ENCODE peak calls at places on chromosomes 7 and 10, in ten cellular contexts. One of them, this sample, is unnamed.

GRCh38 chr10:133260895-133261725 is 15.6 kb downstream of the ADAM8 start:
- DNase-seq in sigmoid colon: peak
- DNase-seq in choroid plexus epithelial cell: peak
- DNase-seq in cardiac fibroblast: peak
- DNase-seq in tibial artery: peak
- DNase-seq in left ventricle myocardium inferior: peak
- DNase-seq in mammary epithelial cell: no peak
- DNase-seq in A549: peak
- DNase-seq in endodermal cell: peak
- DNase-seq in brain microvascular endothelial cell: no peak
- DNase-seq in this sample: peak

GRCh38 chr10:71136036-71136690 is 76.2 kb upstream of the UNC5B start:
- DNase-seq in left ventricle myocardium inferior: no peak
- DNase-seq in choroid plexus epithelial cell: no peak
- DNase-seq in cardiac fibroblast: no peak
- DNase-seq in brain microvascular endothelial cell: no peak
- DNase-seq in mammary epithelial cell: no peak
- DNase-seq in endodermal cell: peak
- DNase-seq in tibial artery: no peak
- DNase-seq in sigmoid colon: no peak
- DNase-seq in A549: no peak
- DNase-seq in this sample: no peak

GRCh38 chr10:26334932-26335573 is 103.1 kb upstream of the APBB1IP start:
- DNase-seq in sigmoid colon: peak
- DNase-seq in brain microvascular endothelial cell: peak
- DNase-seq in endodermal cell: peak
- DNase-seq in tibial artery: peak
- DNase-seq in A549: peak
- DNase-seq in left ventricle myocardium inferior: peak
- DNase-seq in choroid plexus epithelial cell: peak
- DNase-seq in mammary epithelial cell: peak
- DNase-seq in cardiac fibroblast: peak
- DNase-seq in this sample: peak

GRCh38 chr7:20306499-20306946 is 24.2 kb upstream of the ITGB8 start:
- DNase-seq in endodermal cell: peak
- DNase-seq in brain microvascular endothelial cell: peak
- DNase-seq in tibial artery: no peak
- DNase-seq in cardiac fibroblast: no peak
- DNase-seq in sigmoid colon: no peak
- DNase-seq in mammary epithelial cell: no peak
- DNase-seq in left ventricle myocardium inferior: no peak
- DNase-seq in choroid plexus epithelial cell: no peak
- DNase-seq in A549: no peak
- DNase-seq in this sample: peak

GRCh38 chr10:62831346-62831745 is 15.2 kb upstream of the EGR2 start:
- DNase-seq in brain microvascular endothelial cell: peak
- DNase-seq in tibial artery: no peak
- DNase-seq in choroid plexus epithelial cell: peak
- DNase-seq in A549: no peak
- DNase-seq in left ventricle myocardium inferior: no peak
- DNase-seq in sigmoid colon: no peak
- DNase-seq in mammary epithelial cell: peak
- DNase-seq in cardiac fibroblast: peak
- DNase-seq in endodermal cell: no peak
- DNase-seq in this sample: no peak

GRCh38 chr7:20509892-20510645 is 105.4 kb upstream of the ABCB5 start:
- DNase-seq in tibial artery: no peak
- DNase-seq in endodermal cell: no peak
- DNase-seq in brain microvascular endothelial cell: no peak
- DNase-seq in choroid plexus epithelial cell: no peak
- DNase-seq in cardiac fibroblast: no peak
- DNase-seq in sigmoid colon: no peak
- DNase-seq in mammary epithelial cell: no peak
- DNase-seq in A549: no peak
- DNase-seq in left ventricle myocardium inferior: no peak
- DNase-seq in this sample: no peak

GRCh38 chr7:49670991-49671390 is 102.4 kb upstream of the VWC2 start:
- DNase-seq in endodermal cell: no peak
- DNase-seq in cardiac fibroblast: no peak
- DNase-seq in left ventricle myocardium inferior: no peak
- DNase-seq in choroid plexus epithelial cell: no peak
- DNase-seq in A549: peak
- DNase-seq in tibial artery: no peak
- DNase-seq in sigmoid colon: no peak
- DNase-seq in mammary epithelial cell: no peak
- DNase-seq in brain microvascular endothelial cell: no peak
- DNase-seq in this sample: no peak

GRCh38 chr10:42476101-42476500 is 162.3 kb downstream of the ZNF33B start:
- DNase-seq in sigmoid colon: no peak
- DNase-seq in tibial artery: no peak
- DNase-seq in left ventricle myocardium inferior: no peak
- DNase-seq in choroid plexus epithelial cell: no peak
- DNase-seq in brain microvascular endothelial cell: no peak
- DNase-seq in endodermal cell: no peak
- DNase-seq in cardiac fibroblast: no peak
- DNase-seq in A549: no peak
- DNase-seq in mammary epithelial cell: no peak
- DNase-seq in this sample: no peak

GRCh38 chr10:43260911-43261577 is 5.8 kb downstream of the RASGEF1A start:
- DNase-seq in tibial artery: no peak
- DNase-seq in A549: no peak
- DNase-seq in cardiac fibroblast: no peak
- DNase-seq in sigmoid colon: no peak
- DNase-seq in mammary epithelial cell: no peak
- DNase-seq in choroid plexus epithelial cell: no peak
- DNase-seq in left ventricle myocardium inferior: no peak
- DNase-seq in endodermal cell: peak
- DNase-seq in brain microvascular endothelial cell: no peak
- DNase-seq in this sample: no peak

GRCh38 chr7:97430001-97430400 is 301.9 kb upstream of the TAC1 start:
- DNase-seq in tibial artery: no peak
- DNase-seq in sigmoid colon: no peak
- DNase-seq in A549: no peak
- DNase-seq in choroid plexus epithelial cell: no peak
- DNase-seq in brain microvascular endothelial cell: no peak
- DNase-seq in mammary epithelial cell: no peak
- DNase-seq in left ventricle myocardium inferior: no peak
- DNase-seq in endodermal cell: no peak
- DNase-seq in cardiac fibroblast: no peak
- DNase-seq in this sample: peak

GRCh38 chr7:155800301-155800700 is 12.0 kb downstream of the SHH start:
- DNase-seq in sigmoid colon: no peak
- DNase-seq in mammary epithelial cell: no peak
- DNase-seq in cardiac fibroblast: no peak
- DNase-seq in A549: no peak
- DNase-seq in tibial artery: no peak
- DNase-seq in brain microvascular endothelial cell: no peak
- DNase-seq in endodermal cell: no peak
- DNase-seq in choroid plexus epithelial cell: no peak
- DNase-seq in left ventricle myocardium inferior: no peak
- DNase-seq in this sample: no peak

GRCh38 chr7:13874783-13875182 is 114.7 kb downstream of the ETV1 start:
- DNase-seq in cardiac fibroblast: peak
- DNase-seq in choroid plexus epithelial cell: peak
- DNase-seq in A549: no peak
- DNase-seq in sigmoid colon: no peak
- DNase-seq in endodermal cell: no peak
- DNase-seq in mammary epithelial cell: peak
- DNase-seq in left ventricle myocardium inferior: no peak
- DNase-seq in tibial artery: no peak
- DNase-seq in brain microvascular endothelial cell: peak
- DNase-seq in this sample: no peak

GRCh38 chr7:4190021-4190981 is 491.8 kb upstream of the FOXK1 start:
- DNase-seq in sigmoid colon: no peak
- DNase-seq in choroid plexus epithelial cell: no peak
- DNase-seq in left ventricle myocardium inferior: no peak
- DNase-seq in tibial artery: no peak
- DNase-seq in cardiac fibroblast: no peak
- DNase-seq in mammary epithelial cell: no peak
- DNase-seq in brain microvascular endothelial cell: no peak
- DNase-seq in A549: no peak
- DNase-seq in endodermal cell: peak
- DNase-seq in this sample: no peak

GRCh38 chr10:123478112-123478511 is 188.0 kb upstream of the GPR26 start:
- DNase-seq in cardiac fibroblast: no peak
- DNase-seq in choroid plexus epithelial cell: no peak
- DNase-seq in mammary epithelial cell: no peak
- DNase-seq in endodermal cell: no peak
- DNase-seq in tibial artery: no peak
- DNase-seq in A549: no peak
- DNase-seq in sigmoid colon: peak
- DNase-seq in left ventricle myocardium inferior: no peak
- DNase-seq in brain microvascular endothelial cell: no peak
- DNase-seq in this sample: no peak

GRCh38 chr7:142481548-142481947 is 223.7 kb upstream of the PRSS58 start:
- DNase-seq in left ventricle myocardium inferior: no peak
- DNase-seq in sigmoid colon: no peak
- DNase-seq in endodermal cell: peak
- DNase-seq in choroid plexus epithelial cell: peak
- DNase-seq in brain microvascular endothelial cell: peak
- DNase-seq in A549: no peak
- DNase-seq in mammary epithelial cell: no peak
- DNase-seq in cardiac fibroblast: peak
- DNase-seq in tibial artery: no peak
- DNase-seq in this sample: peak
- TF ChIP-seq CTCF in left ventricle myocardium inferior: no peak
- TF ChIP-seq CTCF in sigmoid colon: no peak
- TF ChIP-seq CTCF in endodermal cell: peak
- TF ChIP-seq CTCF in choroid plexus epithelial cell: peak
- TF ChIP-seq CTCF in brain microvascular endothelial cell: peak
- TF ChIP-seq CTCF in A549: no peak
- TF ChIP-seq CTCF in mammary epithelial cell: peak
- TF ChIP-seq CTCF in cardiac fibroblast: peak
- TF ChIP-seq CTCF in tibial artery: no peak
- TF ChIP-seq CTCF in this sample: peak

GRCh38 chr10:111319866-111320265 is 243.0 kb downstream of the ADRA2A start:
- DNase-seq in mammary epithelial cell: no peak
- DNase-seq in left ventricle myocardium inferior: no peak
- DNase-seq in tibial artery: no peak
- DNase-seq in A549: no peak
- DNase-seq in choroid plexus epithelial cell: no peak
- DNase-seq in brain microvascular endothelial cell: no peak
- DNase-seq in cardiac fibroblast: no peak
- DNase-seq in sigmoid colon: no peak
- DNase-seq in endodermal cell: no peak
- DNase-seq in this sample: no peak

DNA sequence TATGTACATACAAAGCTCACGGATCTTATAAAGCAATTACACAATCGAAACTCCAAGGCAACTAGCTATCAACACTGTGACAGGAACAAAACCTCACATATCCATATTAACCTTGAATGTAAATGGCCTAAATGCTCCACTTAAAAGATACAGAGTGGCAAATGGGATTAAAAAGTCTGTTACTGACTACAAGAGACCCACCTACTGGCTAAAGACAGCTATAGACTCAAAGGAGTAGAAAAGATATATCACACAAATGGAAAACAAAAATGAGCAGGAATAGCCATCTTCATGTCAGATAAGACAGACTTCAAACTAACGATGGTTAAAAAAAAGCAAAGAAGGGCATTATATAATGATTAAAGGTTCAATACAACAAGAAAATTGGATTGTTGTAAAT is 246.7 kb downstream of the ADRA2A start:
- DNase-seq in cardiac fibroblast: peak
- DNase-seq in choroid plexus epithelial cell: peak
- DNase-seq in mammary epithelial cell: no peak
- DNase-seq in A549: peak
- DNase-seq in endodermal cell: no peak
- DNase-seq in tibial artery: no peak
- DNase-seq in left ventricle myocardium inferior: no peak
- DNase-seq in brain microvascular endothelial cell: no peak
- DNase-seq in sigmoid colon: no peak
- DNase-seq in this sample: peak
- TF ChIP-seq CTCF in cardiac fibroblast: no peak
- TF ChIP-seq CTCF in choroid plexus epithelial cell: no peak
- TF ChIP-seq CTCF in mammary epithelial cell: peak
- TF ChIP-seq CTCF in A549: no peak
- TF ChIP-seq CTCF in endodermal cell: peak
- TF ChIP-seq CTCF in tibial artery: no peak
- TF ChIP-seq CTCF in left ventricle myocardium inferior: peak
- TF ChIP-seq CTCF in brain microvascular endothelial cell: no peak
- TF ChIP-seq CTCF in sigmoid colon: no peak
- TF ChIP-seq CTCF in this sample: peak

DNA sequence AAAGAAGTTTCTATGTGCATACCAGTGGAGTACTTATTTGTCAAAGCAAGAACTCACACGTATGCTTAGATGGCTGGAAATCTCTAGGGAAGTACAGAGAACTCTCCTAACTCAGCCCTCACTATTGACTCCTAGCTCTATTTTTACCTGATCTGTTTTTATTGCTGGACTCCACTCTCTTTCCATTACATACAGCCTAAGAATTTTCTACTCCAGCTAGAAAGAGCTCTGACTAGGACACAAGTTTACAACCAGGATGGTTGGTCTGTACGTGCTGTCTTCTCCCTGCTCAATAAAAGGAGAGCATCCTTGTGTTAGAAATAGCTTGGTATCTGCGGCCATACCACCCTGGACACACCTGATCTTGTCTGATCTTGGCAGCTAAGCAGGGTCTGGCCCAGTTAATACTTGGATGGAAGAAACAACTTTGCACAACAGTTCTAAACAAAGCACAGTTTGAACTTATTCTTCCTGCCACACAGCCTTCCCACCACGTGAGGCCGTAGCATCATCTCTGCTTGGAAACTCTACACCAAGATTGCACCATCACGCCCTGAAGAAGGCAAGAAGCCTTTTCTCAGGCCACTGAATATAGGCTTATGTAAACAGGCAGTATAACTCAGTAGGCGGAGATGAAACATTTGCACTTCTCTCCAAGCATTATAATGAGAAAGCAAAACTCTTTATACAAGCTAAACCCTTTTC is 50.7 kb downstream of the KCNMA1 start:
- DNase-seq in brain microvascular endothelial cell: peak
- DNase-seq in mammary epithelial cell: peak
- DNase-seq in cardiac fibroblast: peak
- DNase-seq in left ventricle myocardium inferior: no peak
- DNase-seq in A549: peak
- DNase-seq in choroid plexus epithelial cell: peak
- DNase-seq in sigmoid colon: peak
- DNase-seq in tibial artery: peak
- DNase-seq in endodermal cell: no peak
- DNase-seq in this sample: no peak
- TF ChIP-seq CTCF in brain microvascular endothelial cell: peak
- TF ChIP-seq CTCF in mammary epithelial cell: peak
- TF ChIP-seq CTCF in cardiac fibroblast: peak
- TF ChIP-seq CTCF in left ventricle myocardium inferior: no peak
- TF ChIP-seq CTCF in A549: no peak
- TF ChIP-seq CTCF in choroid plexus epithelial cell: peak
- TF ChIP-seq CTCF in sigmoid colon: no peak
- TF ChIP-seq CTCF in tibial artery: no peak
- TF ChIP-seq CTCF in endodermal cell: no peak
- TF ChIP-seq CTCF in this sample: no peak

GRCh38 chr7:26278769-26279168 is 12.9 kb upstream of the SNX10 start:
- DNase-seq in mammary epithelial cell: peak
- DNase-seq in left ventricle myocardium inferior: no peak
- DNase-seq in sigmoid colon: no peak
- DNase-seq in choroid plexus epithelial cell: peak
- DNase-seq in cardiac fibroblast: no peak
- DNase-seq in A549: peak
- DNase-seq in endodermal cell: no peak
- DNase-seq in tibial artery: no peak
- DNase-seq in brain microvascular endothelial cell: no peak
- DNase-seq in this sample: no peak
- TF ChIP-seq CTCF in mammary epithelial cell: peak
- TF ChIP-seq CTCF in left ventricle myocardium inferior: no peak
- TF ChIP-seq CTCF in sigmoid colon: no peak
- TF ChIP-seq CTCF in choroid plexus epithelial cell: peak
- TF ChIP-seq CTCF in cardiac fibroblast: no peak
- TF ChIP-seq CTCF in A549: peak
- TF ChIP-seq CTCF in endodermal cell: no peak
- TF ChIP-seq CTCF in tibial artery: no peak
- TF ChIP-seq CTCF in brain microvascular endothelial cell: peak
- TF ChIP-seq CTCF in this sample: peak

GRCh38 chr10:85995791-85996190 is 370.8 kb downstream of the GRID1 start:
- DNase-seq in endodermal cell: peak
- DNase-seq in brain microvascular endothelial cell: peak
- DNase-seq in sigmoid colon: no peak
- DNase-seq in left ventricle myocardium inferior: no peak
- DNase-seq in choroid plexus epithelial cell: peak
- DNase-seq in cardiac fibroblast: peak
- DNase-seq in tibial artery: no peak
- DNase-seq in mammary epithelial cell: peak
- DNase-seq in A549: peak
- DNase-seq in this sample: peak
- TF ChIP-seq CTCF in endodermal cell: peak
- TF ChIP-seq CTCF in brain microvascular endothelial cell: peak
- TF ChIP-seq CTCF in sigmoid colon: no peak
- TF ChIP-seq CTCF in left ventricle myocardium inferior: peak
- TF ChIP-seq CTCF in choroid plexus epithelial cell: peak
- TF ChIP-seq CTCF in cardiac fibroblast: no peak
- TF ChIP-seq CTCF in tibial artery: peak
- TF ChIP-seq CTCF in mammary epithelial cell: peak
- TF ChIP-seq CTCF in A549: peak
- TF ChIP-seq CTCF in this sample: peak